ENCODE peak calls at places on chromosomes 2 and 18, in ten cellular contexts. N is lower lobe of right lung; M is stimulated activated CD8-positive, alpha-beta memory T cell treated with anti-CD3 and anti-CD28 coated beads, Interleukin-15, amount 100 ng/mL, for 24 hours; P is NCI-H1105; U is activated T-cell treated with anti-CD3 and anti-CD28 coated beads for 24 hours; E is activated gamma-delta T cell treated with anti-CD3 and anti-CD28 coated beads, Interleukin-2, amount 50 U/mL, for 16 hours; W is H54; Z is cardiac muscle cell; Y is CD4-positive, alpha-beta memory T cell; H is NCI-H2107. K is an unnamed sample.

GRCh38 chr2:140440815-140441214 is 1660.6 kb upstream of the NXPH2 start:
- DNase-seq in N (no peak), M (no peak), P (no peak), U (no peak), E (no peak), W (no peak), Z (no peak), Y (no peak), H (no peak), K (no peak)

GRCh38 chr18:35267161-35267651 is 22.8 kb downstream of the ZSCAN30 start:
- DNase-seq in N (peak), M (peak), P (peak), U (peak), E (peak), W (no peak), Z (peak), Y (peak), H (peak), K (peak)

GRCh38 chr2:81324046-81324445 is 1019.5 kb upstream of the LRRTM1 start:
- DNase-seq in N (no peak), M (no peak), P (no peak), U (no peak), E (no peak), W (no peak), Z (peak), Y (no peak), H (no peak), K (no peak)

GRCh38 chr18:55248497-55248896 is 289.2 kb upstream of the CCDC68 start:
- DNase-seq in N (no peak), M (no peak), P (no peak), U (no peak), E (no peak), W (no peak), Z (no peak), Y (no peak), H (no peak), K (no peak)

GRCh38 chr2:176830362-176830761 is 382.2 kb upstream of the HNRNPA3 start:
- DNase-seq in N (no peak), M (no peak), P (no peak), U (no peak), E (no peak), W (no peak), Z (no peak), Y (no peak), H (no peak), K (no peak)

GRCh38 chr2:70118798-70119454 is 31.6 kb downstream of the PCBP1 start:
- DNase-seq in N (no peak), M (no peak), P (no peak), U (no peak), E (no peak), W (no peak), Z (peak), Y (no peak), H (peak), K (peak)

GRCh38 chr2:47636596-47636995 is 146.3 kb upstream of the MSH6 start:
- DNase-seq in N (no peak), M (no peak), P (no peak), U (no peak), E (no peak), W (no peak), Z (no peak), Y (no peak), H (no peak), K (no peak)

GRCh38 chr2:134527398-134527797 is 191.4 kb downstream of the TMEM163 start:
- DNase-seq in N (no peak), M (no peak), P (no peak), U (no peak), E (no peak), W (no peak), Z (no peak), Y (no peak), H (no peak), K (no peak)

GRCh38 chr2:140383781-140384180 is 1603.6 kb upstream of the NXPH2 start:
- DNase-seq in N (no peak), M (no peak), P (no peak), U (no peak), E (no peak), W (no peak), Z (peak), Y (no peak), H (no peak), K (no peak)

GRCh38 chr18:68275616-68276015 is 439.3 kb downstream of the TMX3 start:
- DNase-seq in N (no peak), M (no peak), P (no peak), U (no peak), E (no peak), W (no peak), Z (peak), Y (no peak), H (no peak), K (no peak)

GRCh38 chr18:67215686-67216085 is 300.8 kb downstream of the DSEL start:
- DNase-seq in N (no peak), M (no peak), P (no peak), U (no peak), E (no peak), W (no peak), Z (no peak), Y (no peak), H (no peak), K (no peak)

GRCh38 chr2:69638630-69639029 is 4.9 kb downstream of the AAK1 start:
- DNase-seq in N (no peak), M (no peak), P (no peak), U (no peak), E (no peak), W (no peak), Z (no peak), Y (no peak), H (no peak), K (no peak)

GRCh38 chr2:220181158-220181557 is 553.7 kb downstream of the SLC4A3 start:
- DNase-seq in N (no peak), M (no peak), P (no peak), U (no peak), E (no peak), W (no peak), Z (no peak), Y (no peak), H (no peak), K (no peak)

GRCh38 chr2:165610591-165611029 is 141.1 kb downstream of the CSRNP3 start:
- DNase-seq in N (no peak), M (no peak), P (no peak), U (no peak), E (no peak), W (no peak), Z (no peak), Y (no peak), H (no peak), K (peak)

GRCh38 chr2:215218587-215219577 is 80.5 kb upstream of the ABCA12 start:
- DNase-seq in N (no peak), M (no peak), P (peak), U (no peak), E (no peak), W (no peak), Z (peak), Y (no peak), H (no peak), K (no peak)

GRCh38 chr2:104431701-104432121 is 422.2 kb upstream of the POU3F3 start:
- DNase-seq in N (no peak), M (no peak), P (peak), U (no peak), E (no peak), W (no peak), Z (no peak), Y (no peak), H (no peak), K (no peak)

GRCh38 chr2:7825591-7826312 is 856.1 kb upstream of the ID2 start:
- DNase-seq in N (no peak), M (no peak), P (no peak), U (peak), E (no peak), W (no peak), Z (no peak), Y (no peak), H (no peak), K (no peak)

GRCh38 chr2:169925968-169926367 is 98.7 kb downstream of the UBR3 start:
- DNase-seq in N (no peak), M (no peak), P (no peak), U (no peak), E (no peak), W (no peak), Z (no peak), Y (no peak), H (no peak), K (no peak)

GRCh38 chr2:237603718-237604362 is 13.3 kb upstream of the RAB17 start:
- DNase-seq in N (no peak), M (no peak), P (no peak), U (peak), E (peak), W (no peak), Z (peak), Y (peak), H (no peak), K (no peak)

GRCh38 chr18:36162981-36163380 is 24.3 kb upstream of the MOCOS start:
- DNase-seq in N (no peak), M (no peak), P (no peak), U (no peak), E (no peak), W (no peak), Z (no peak), Y (no peak), H (no peak), K (no peak)

GRCh38 chr2:16584094-16584493 is 81.5 kb downstream of the CYRIA start:
- DNase-seq in N (no peak), M (no peak), P (no peak), U (no peak), E (no peak), W (no peak), Z (no peak), Y (no peak), H (no peak), K (no peak)

GRCh38 chr2:144801766-144802165 is 281.8 kb upstream of the ZEB2 start:
- DNase-seq in N (no peak), M (no peak), P (no peak), U (no peak), E (no peak), W (peak), Z (peak), Y (no peak), H (no peak), K (no peak)

GRCh38 chr18:62715829-62716678 is 713 bp downstream of the PHLPP1 start:
- DNase-seq in N (peak), M (no peak), P (peak), U (peak), E (peak), W (peak), Z (peak), Y (peak), H (peak), K (peak)

GRCh38 chr2:230974096-230974913 is 21.6 kb upstream of the SPATA3 start:
- DNase-seq in N (no peak), M (peak), P (no peak), U (peak), E (peak), W (peak), Z (peak), Y (peak), H (no peak), K (peak)

GRCh38 chr2:239290618-239291504 is 110.0 kb downstream of the HDAC4 start:
- DNase-seq in N (peak), M (no peak), P (peak), U (no peak), E (no peak), W (no peak), Z (no peak), Y (no peak), H (peak), K (no peak)

GRCh38 chr18:52869942-52870907 is 530.2 kb downstream of the DCC start:
- DNase-seq in N (no peak), M (no peak), P (no peak), U (no peak), E (no peak), W (no peak), Z (no peak), Y (no peak), H (no peak), K (no peak)

GRCh38 chr18:53567935-53568574 is 656.4 kb downstream of the MBD2 start:
- DNase-seq in N (no peak), M (no peak), P (peak), U (no peak), E (no peak), W (no peak), Z (peak), Y (peak), H (no peak), K (peak)

GRCh38 chr2:69645026-69645425 is 1.5 kb upstream of the AAK1 start:
- DNase-seq in N (no peak), M (no peak), P (no peak), U (no peak), E (no peak), W (no peak), Z (no peak), Y (peak), H (no peak), K (peak)

GRCh38 chr2:31937741-31938140 is 73.1 kb downstream of the MEMO1 start:
- DNase-seq in N (no peak), M (no peak), P (no peak), U (no peak), E (no peak), W (no peak), Z (no peak), Y (no peak), H (no peak), K (no peak)

GRCh38 chr18:26091047-26091630 is 726 bp upstream of the SS18 start:
- DNase-seq in N (no peak), M (no peak), P (peak), U (no peak), E (no peak), W (peak), Z (no peak), Y (no peak), H (no peak), K (no peak)

GRCh38 chr2:126894082-126894481 is 4.6 kb upstream of the TEX51 start:
- DNase-seq in N (no peak), M (no peak), P (no peak), U (no peak), E (no peak), W (no peak), Z (no peak), Y (no peak), H (no peak), K (no peak)

GRCh38 chr2:126657146-126657635 is 1.2 kb downstream of the GYPC start:
- DNase-seq in N (peak), M (no peak), P (no peak), U (peak), E (no peak), W (peak), Z (peak), Y (peak), H (no peak), K (peak)

GRCh38 chr2:235542728-235543125 is 48.9 kb downstream of the AGAP1 start:
- DNase-seq in N (no peak), M (no peak), P (no peak), U (no peak), E (no peak), W (no peak), Z (no peak), Y (no peak), H (no peak), K (no peak)

GRCh38 chr2:231413456-231413855 is 17.9 kb downstream of the B3GNT7 start:
- DNase-seq in N (no peak), M (no peak), P (no peak), U (no peak), E (no peak), W (no peak), Z (no peak), Y (no peak), H (no peak), K (no peak)

GRCh38 chr2:100706249-100706648 is 113.7 kb upstream of the NPAS2 start:
- DNase-seq in N (no peak), M (no peak), P (no peak), U (no peak), E (no peak), W (no peak), Z (no peak), Y (no peak), H (no peak), K (no peak)

GRCh38 chr2:173658946-173659371 is 304.3 kb downstream of the CDCA7 start:
- DNase-seq in N (no peak), M (no peak), P (no peak), U (no peak), E (no peak), W (no peak), Z (peak), Y (no peak), H (no peak), K (no peak)

GRCh38 chr2:35503738-35504160 is 851.8 kb upstream of the CRIM1 start:
- DNase-seq in N (no peak), M (no peak), P (no peak), U (no peak), E (no peak), W (no peak), Z (no peak), Y (no peak), H (no peak), K (no peak)

GRCh38 chr2:101480764-101481163 is 5.9 kb upstream of the RFX8 start:
- DNase-seq in N (no peak), M (no peak), P (no peak), U (no peak), E (no peak), W (no peak), Z (no peak), Y (no peak), H (no peak), K (peak)